ENCODE peak calls at places on chromosome 10, in four cellular contexts. P, R, M and Z are unnamed samples.

GRCh38 chr10:29734980-29735627 is 100.3 kb upstream of the SVIL start:
- DNase-seq in P (no peak), R (peak), M (no peak), Z (peak)

GRCh38 chr10:131354380-131354779 is 42.9 kb upstream of the TCERG1L start:
- DNase-seq in P (peak), R (no peak), M (no peak), Z (no peak)

GRCh38 chr10:58952747-58953466 is 223.5 kb upstream of the PHYHIPL start:
- DNase-seq in P (peak), R (peak), M (peak), Z (peak)

GRCh38 chr10:74063256-74063655 is 65.3 kb downstream of the VCL start:
- DNase-seq in P (no peak), R (no peak), M (no peak), Z (no peak)

GRCh38 chr10:113335603-113336002 is 217.2 kb upstream of the HABP2 start:
- DNase-seq in P (no peak), R (no peak), M (no peak), Z (no peak)

GRCh38 chr10:91975438-91975837 is 51.9 kb downstream of the BTAF1 start:
- DNase-seq in P (no peak), R (no peak), M (no peak), Z (no peak)

GRCh38 chr10:27446091-27446918 is 57.8 kb upstream of the RAB18 start:
- DNase-seq in P (peak), R (no peak), M (no peak), Z (peak)

GRCh38 chr10:29659770-29660097 is 25.0 kb upstream of the SVIL start:
- DNase-seq in P (no peak), R (no peak), M (no peak), Z (no peak)

GRCh38 chr10:12849351-12850181 is 151.9 kb downstream of the CCDC3 start:
- DNase-seq in P (no peak), R (no peak), M (no peak), Z (peak)

GRCh38 chr10:47184724-47185330 is 115.2 kb upstream of the GDF10 start:
- DNase-seq in P (no peak), R (no peak), M (no peak), Z (no peak)
- TF ChIP-seq MAX in P (no peak), R (no peak), M (no peak), Z (no peak)

DNA sequence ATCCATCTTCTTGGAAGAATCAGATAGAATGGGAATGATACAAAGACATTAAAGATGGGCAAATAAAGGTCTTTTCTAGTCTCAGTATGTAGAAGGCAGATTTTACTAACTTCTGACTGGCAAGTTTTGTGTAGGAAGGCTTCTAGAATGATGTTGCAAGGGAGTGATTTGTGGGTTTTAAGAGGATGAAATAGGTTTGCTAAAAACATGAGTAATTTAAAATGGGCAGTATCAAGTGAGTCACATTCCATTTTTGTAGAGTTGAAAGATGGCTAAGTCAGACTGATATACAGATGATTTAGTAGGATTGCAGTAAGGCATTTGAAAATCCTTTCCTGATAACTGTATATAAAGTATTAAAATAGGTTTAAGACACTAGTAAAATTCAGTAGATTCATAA is 777.4 kb downstream of the SORCS1 start:
- DNase-seq in P (no peak), R (no peak), M (no peak), Z (no peak)
- TF ChIP-seq FOXJ3 in P (no peak), R (no peak), M (no peak), Z (no peak)

GRCh38 chr10:89954787-89955566 is 253.6 kb downstream of the KIF20B start:
- DNase-seq in P (no peak), R (no peak), M (no peak), Z (no peak)
- TF ChIP-seq USF2 in P (no peak), R (no peak), M (no peak), Z (no peak)

GRCh38 chr10:35911233-35911632 is 269.1 kb upstream of the FZD8 start:
- DNase-seq in P (no peak), R (no peak), M (no peak), Z (no peak)

GRCh38 chr10:35910234-35910633 is 268.1 kb upstream of the FZD8 start:
- DNase-seq in P (no peak), R (no peak), M (no peak), Z (no peak)

GRCh38 chr10:35907548-35907947 is 265.5 kb upstream of the FZD8 start:
- DNase-seq in P (no peak), R (no peak), M (no peak), Z (no peak)

GRCh38 chr10:35908451-35908850 is 266.4 kb upstream of the FZD8 start:
- DNase-seq in P (no peak), R (no peak), M (no peak), Z (no peak)

DNA sequence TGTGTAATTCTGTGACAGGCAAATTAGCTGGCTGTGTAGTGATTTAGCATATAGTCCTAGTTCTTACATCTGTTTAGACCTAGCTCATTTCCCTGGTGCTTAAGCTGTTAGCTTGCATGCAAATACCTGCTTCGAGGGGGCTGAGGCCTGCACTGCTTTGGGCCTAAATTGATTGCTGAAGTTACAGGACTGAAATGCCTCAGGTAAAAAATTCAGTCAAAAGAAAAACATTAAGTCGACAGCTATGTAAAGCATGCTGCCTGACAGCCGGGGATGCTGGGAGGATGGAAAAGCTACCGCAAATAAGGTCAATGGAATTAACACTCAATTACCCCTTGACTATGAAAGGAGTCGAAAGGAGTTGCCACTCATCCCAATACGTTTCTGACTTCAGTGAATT is 267.2 kb upstream of the FZD8 start:
- DNase-seq in P (no peak), R (no peak), M (no peak), Z (no peak)
- TF ChIP-seq MAX in P (no peak), R (no peak), M (no peak), Z (no peak)